ENCODE peak calls at places on chromosomes 2 and 18, in six cellular contexts. G, O, T, C, K and D are unnamed samples.

GRCh38 chr2:103402944-103403343 is 641.1 kb downstream of the TMEM182 start:
- DNase-seq in G (no peak), O (no peak), T (no peak), C (no peak), K (no peak), D (no peak)

GRCh38 chr2:153163055-153163454 is 315.5 kb downstream of the RPRM start:
- DNase-seq in G (peak), O (no peak), T (peak), C (no peak), K (peak), D (no peak)

GRCh38 chr2:38947241-38948239 is 57.9 kb downstream of the ARHGEF33 start:
- DNase-seq in G (peak), O (peak), T (peak), C (peak), K (peak), D (peak)

GRCh38 chr2:19872302-19872701 is 29.5 kb downstream of the TTC32 start:
- DNase-seq in G (no peak), O (no peak), T (no peak), C (no peak), K (no peak), D (no peak)

GRCh38 chr2:240567872-240568677 is at the start of gene RNPEPL1:
- DNase-seq in G (peak), O (no peak), T (peak), C (peak), K (peak), D (peak)

GRCh38 chr2:66539452-66539851 is 104.5 kb downstream of the MEIS1 start:
- DNase-seq in G (no peak), O (no peak), T (no peak), C (no peak), K (no peak), D (no peak)

GRCh38 chr2:10977003-10977402 is 65.3 kb downstream of the KCNF1 start:
- DNase-seq in G (peak), O (no peak), T (peak), C (no peak), K (no peak), D (peak)

GRCh38 chr2:133841905-133842304 is 273.6 kb upstream of the NCKAP5 start:
- DNase-seq in G (no peak), O (no peak), T (no peak), C (no peak), K (no peak), D (no peak)

GRCh38 chr2:109421101-109421500 is 192.7 kb downstream of the SEPTIN10 start:
- DNase-seq in G (no peak), O (no peak), T (no peak), C (no peak), K (no peak), D (no peak)

GRCh38 chr2:96923810-96924774 is 54.2 kb upstream of the SEMA4C start:
- DNase-seq in G (no peak), O (peak), T (no peak), C (peak), K (no peak), D (no peak)

GRCh38 chr2:73172963-73173362 is 29.4 kb upstream of the NOTO start:
- DNase-seq in G (no peak), O (no peak), T (no peak), C (no peak), K (no peak), D (no peak)

GRCh38 chr2:166411473-166412230 is 35.9 kb upstream of the SCN9A start:
- DNase-seq in G (no peak), O (no peak), T (no peak), C (no peak), K (no peak), D (no peak)

GRCh38 chr2:61018319-61018750 is 280 bp upstream of the PUS10 start:
- DNase-seq in G (no peak), O (no peak), T (peak), C (no peak), K (no peak), D (no peak)

GRCh38 chr18:50590625-50591024 is 30.7 kb downstream of the MAPK4 start:
- DNase-seq in G (no peak), O (no peak), T (no peak), C (no peak), K (no peak), D (no peak)

GRCh38 chr2:177731384-177731783 is 338.8 kb downstream of the AGPS start:
- DNase-seq in G (peak), O (no peak), T (no peak), C (no peak), K (no peak), D (no peak)

GRCh38 chr2:36348721-36349120 is 6.9 kb upstream of the CRIM1 start:
- DNase-seq in G (no peak), O (no peak), T (no peak), C (no peak), K (no peak), D (no peak)

GRCh38 chr2:222819722-222820333 is 41.0 kb upstream of the ACSL3 start:
- DNase-seq in G (no peak), O (no peak), T (no peak), C (no peak), K (no peak), D (no peak)

GRCh38 chr2:112062894-112063293 is 7.8 kb downstream of the TMEM87B start:
- DNase-seq in G (no peak), O (no peak), T (no peak), C (no peak), K (no peak), D (no peak)

GRCh38 chr2:150909613-150910012 is 352.1 kb downstream of the RBM43 start:
- DNase-seq in G (no peak), O (no peak), T (no peak), C (no peak), K (no peak), D (no peak)

GRCh38 chr2:235541016-235541415 is 47.2 kb downstream of the AGAP1 start:
- DNase-seq in G (no peak), O (no peak), T (no peak), C (no peak), K (no peak), D (no peak)

GRCh38 chr18:46596119-46596518 is 60.9 kb downstream of the LOXHD1 start:
- DNase-seq in G (no peak), O (no peak), T (peak), C (no peak), K (no peak), D (no peak)

GRCh38 chr2:127623388-127624320 is 22.3 kb upstream of the GPR17 start:
- DNase-seq in G (peak), O (no peak), T (no peak), C (no peak), K (no peak), D (peak)

GRCh38 chr18:73708596-73708995 is 439.0 kb downstream of the FBXO15 start:
- DNase-seq in G (no peak), O (no peak), T (no peak), C (no peak), K (no peak), D (no peak)

GRCh38 chr2:71102981-71103681 is 26.9 kb downstream of the MCEE start:
- DNase-seq in G (peak), O (no peak), T (no peak), C (no peak), K (no peak), D (no peak)

GRCh38 chr2:122886479-122887130 is 1131.2 kb downstream of the TSN start:
- DNase-seq in G (no peak), O (no peak), T (no peak), C (no peak), K (no peak), D (peak)

GRCh38 chr2:100470898-100471514 is 724 bp downstream of the NMS start:
- DNase-seq in G (peak), O (no peak), T (peak), C (no peak), K (peak), D (no peak)